ENCODE peak calls at places on chromosome 1, in eight cellular contexts. One of them, this sample, is unnamed.
A peak's percentile ranks its signal among the peaks of the same experiment; 100 is the strongest.

GRCh38 chr1:5832916-5833895 is 159.0 kb downstream of the NPHP4 start:
- DNase-seq in pons: no peak
- DNase-seq in amniotic stem cell: no peak
- DNase-seq in retina: no peak
- DNase-seq in NCI-H2107: no peak
- DNase-seq in fibroblast of pulmonary artery: no peak
- DNase-seq in AML-193: no peak
- DNase-seq in dorsolateral prefrontal cortex: no peak
- DNase-seq in this sample: no peak

GRCh38 chr1:240084337-240084736 is 7.3 kb upstream of the FMN2 start:
- DNase-seq in pons: no peak
- DNase-seq in amniotic stem cell: no peak
- DNase-seq in retina: no peak
- DNase-seq in NCI-H2107: no peak
- DNase-seq in fibroblast of pulmonary artery: no peak
- DNase-seq in AML-193: no peak
- DNase-seq in dorsolateral prefrontal cortex: no peak
- DNase-seq in this sample: no peak

GRCh38 chr1:67084765-67085318 is 30.9 kb upstream of the SLC35D1 start:
- DNase-seq in pons: no peak
- DNase-seq in amniotic stem cell: no peak
- DNase-seq in retina: no peak
- DNase-seq in NCI-H2107: no peak
- DNase-seq in fibroblast of pulmonary artery: no peak
- DNase-seq in AML-193: no peak
- DNase-seq in dorsolateral prefrontal cortex: no peak
- DNase-seq in this sample: no peak

GRCh38 chr1:203551550-203551949 is 57.6 kb downstream of the OPTC start:
- DNase-seq in pons: no peak
- DNase-seq in amniotic stem cell: no peak
- DNase-seq in retina: no peak
- DNase-seq in NCI-H2107: no peak
- DNase-seq in fibroblast of pulmonary artery: peak; percentile 69
- DNase-seq in AML-193: no peak
- DNase-seq in dorsolateral prefrontal cortex: no peak
- DNase-seq in this sample: no peak

GRCh38 chr1:152517237-152517811 is 3.0 kb downstream of the CRCT1 start:
- DNase-seq in pons: no peak
- DNase-seq in amniotic stem cell: no peak
- DNase-seq in retina: no peak
- DNase-seq in NCI-H2107: no peak
- DNase-seq in fibroblast of pulmonary artery: peak; percentile 1
- DNase-seq in AML-193: no peak
- DNase-seq in dorsolateral prefrontal cortex: no peak
- DNase-seq in this sample: no peak

GRCh38 chr1:219959540-219960208 is 31.3 kb upstream of the SLC30A10 start:
- DNase-seq in pons: no peak
- DNase-seq in amniotic stem cell: no peak
- DNase-seq in retina: no peak
- DNase-seq in NCI-H2107: no peak
- DNase-seq in fibroblast of pulmonary artery: no peak
- DNase-seq in AML-193: no peak
- DNase-seq in dorsolateral prefrontal cortex: no peak
- DNase-seq in this sample: no peak

GRCh38 chr1:158496379-158496778 is 24.4 kb downstream of the OR10R2 start:
- DNase-seq in pons: peak; percentile 80
- DNase-seq in amniotic stem cell: no peak
- DNase-seq in retina: no peak
- DNase-seq in NCI-H2107: no peak
- DNase-seq in fibroblast of pulmonary artery: peak; percentile 21
- DNase-seq in AML-193: peak; percentile 57
- DNase-seq in dorsolateral prefrontal cortex: no peak
- DNase-seq in this sample: no peak

GRCh38 chr1:181149326-181150000 is 61.0 kb downstream of the IER5 start:
- DNase-seq in pons: no peak
- DNase-seq in amniotic stem cell: no peak
- DNase-seq in retina: no peak
- DNase-seq in NCI-H2107: peak; percentile 53
- DNase-seq in fibroblast of pulmonary artery: no peak
- DNase-seq in AML-193: peak; percentile 66
- DNase-seq in dorsolateral prefrontal cortex: no peak
- DNase-seq in this sample: no peak

GRCh38 chr1:29953938-29954337 is 717.6 kb downstream of the PTPRU start:
- DNase-seq in pons: no peak
- DNase-seq in amniotic stem cell: no peak
- DNase-seq in retina: no peak
- DNase-seq in NCI-H2107: no peak
- DNase-seq in fibroblast of pulmonary artery: no peak
- DNase-seq in AML-193: no peak
- DNase-seq in dorsolateral prefrontal cortex: no peak
- DNase-seq in this sample: no peak

GRCh38 chr1:119294199-119294598 is 74.4 kb upstream of the HAO2 start:
- DNase-seq in pons: no peak
- DNase-seq in amniotic stem cell: no peak
- DNase-seq in retina: no peak
- DNase-seq in NCI-H2107: no peak
- DNase-seq in fibroblast of pulmonary artery: no peak
- DNase-seq in AML-193: no peak
- DNase-seq in dorsolateral prefrontal cortex: no peak
- DNase-seq in this sample: no peak

GRCh38 chr1:2799811-2800663 is 1.5 kb downstream of the TTC34 start:
- DNase-seq in pons: no peak
- DNase-seq in amniotic stem cell: no peak
- DNase-seq in retina: no peak
- DNase-seq in NCI-H2107: no peak
- DNase-seq in fibroblast of pulmonary artery: no peak
- DNase-seq in AML-193: no peak
- DNase-seq in dorsolateral prefrontal cortex: peak; percentile 23
- DNase-seq in this sample: peak; percentile 8

GRCh38 chr1:12472798-12473551 is 145.0 kb downstream of the DHRS3 start:
- DNase-seq in pons: no peak
- DNase-seq in amniotic stem cell: no peak
- DNase-seq in retina: no peak
- DNase-seq in NCI-H2107: no peak
- DNase-seq in fibroblast of pulmonary artery: no peak
- DNase-seq in AML-193: no peak
- DNase-seq in dorsolateral prefrontal cortex: no peak
- DNase-seq in this sample: no peak

GRCh38 chr1:88741413-88741812 is 57.3 kb downstream of the PKN2 start:
- DNase-seq in pons: no peak
- DNase-seq in amniotic stem cell: no peak
- DNase-seq in retina: no peak
- DNase-seq in NCI-H2107: no peak
- DNase-seq in fibroblast of pulmonary artery: peak; percentile 58
- DNase-seq in AML-193: no peak
- DNase-seq in dorsolateral prefrontal cortex: no peak
- DNase-seq in this sample: no peak

GRCh38 chr1:184890539-184890973 is 83.8 kb downstream of the NIBAN1 start:
- DNase-seq in pons: no peak
- DNase-seq in amniotic stem cell: no peak
- DNase-seq in retina: no peak
- DNase-seq in NCI-H2107: no peak
- DNase-seq in fibroblast of pulmonary artery: peak; percentile 79
- DNase-seq in AML-193: no peak
- DNase-seq in dorsolateral prefrontal cortex: no peak
- DNase-seq in this sample: no peak

GRCh38 chr1:93000751-93001175 is 39.5 kb upstream of the DIPK1A start:
- DNase-seq in pons: peak; percentile 52
- DNase-seq in amniotic stem cell: no peak
- DNase-seq in retina: no peak
- DNase-seq in NCI-H2107: no peak
- DNase-seq in fibroblast of pulmonary artery: peak; percentile 31
- DNase-seq in AML-193: no peak
- DNase-seq in dorsolateral prefrontal cortex: no peak
- DNase-seq in this sample: no peak

GRCh38 chr1:225425211-225425786 is 2.5 kb downstream of the LBR start:
- DNase-seq in pons: no peak
- DNase-seq in amniotic stem cell: no peak
- DNase-seq in retina: no peak
- DNase-seq in NCI-H2107: no peak
- DNase-seq in fibroblast of pulmonary artery: peak; percentile 33
- DNase-seq in AML-193: peak; percentile 69
- DNase-seq in dorsolateral prefrontal cortex: no peak
- DNase-seq in this sample: no peak

GRCh38 chr1:147840909-147841308 is 61.7 kb upstream of the GJA8 start:
- DNase-seq in pons: no peak
- DNase-seq in amniotic stem cell: no peak
- DNase-seq in retina: no peak
- DNase-seq in NCI-H2107: no peak
- DNase-seq in fibroblast of pulmonary artery: no peak
- DNase-seq in AML-193: no peak
- DNase-seq in dorsolateral prefrontal cortex: no peak
- DNase-seq in this sample: no peak

GRCh38 chr1:57109247-57109646 is 143.4 kb upstream of the C8B start:
- DNase-seq in pons: no peak
- DNase-seq in amniotic stem cell: no peak
- DNase-seq in retina: no peak
- DNase-seq in NCI-H2107: no peak
- DNase-seq in fibroblast of pulmonary artery: no peak
- DNase-seq in AML-193: no peak
- DNase-seq in dorsolateral prefrontal cortex: no peak
- DNase-seq in this sample: no peak

GRCh38 chr1:176989754-176990153 is 174.8 kb downstream of the ASTN1 start:
- DNase-seq in pons: peak; percentile 54
- DNase-seq in amniotic stem cell: no peak
- DNase-seq in retina: no peak
- DNase-seq in NCI-H2107: no peak
- DNase-seq in fibroblast of pulmonary artery: no peak
- DNase-seq in AML-193: no peak
- DNase-seq in dorsolateral prefrontal cortex: no peak
- DNase-seq in this sample: no peak

GRCh38 chr1:200207711-200208126 is 180.2 kb downstream of the NR5A2 start:
- DNase-seq in pons: no peak
- DNase-seq in amniotic stem cell: no peak
- DNase-seq in retina: no peak
- DNase-seq in NCI-H2107: no peak
- DNase-seq in fibroblast of pulmonary artery: no peak
- DNase-seq in AML-193: peak; percentile 23
- DNase-seq in dorsolateral prefrontal cortex: no peak
- DNase-seq in this sample: no peak

GRCh38 chr1:36476945-36477344 is 5.8 kb downstream of the CSF3R start:
- DNase-seq in pons: no peak
- DNase-seq in amniotic stem cell: no peak
- DNase-seq in retina: no peak
- DNase-seq in NCI-H2107: no peak
- DNase-seq in fibroblast of pulmonary artery: no peak
- DNase-seq in AML-193: no peak
- DNase-seq in dorsolateral prefrontal cortex: no peak
- DNase-seq in this sample: no peak

GRCh38 chr1:94921977-94922376 is 4.9 kb downstream of the CNN3 start:
- DNase-seq in pons: no peak
- DNase-seq in amniotic stem cell: no peak
- DNase-seq in retina: no peak
- DNase-seq in NCI-H2107: no peak
- DNase-seq in fibroblast of pulmonary artery: no peak
- DNase-seq in AML-193: no peak
- DNase-seq in dorsolateral prefrontal cortex: no peak
- DNase-seq in this sample: no peak

GRCh38 chr1:7339953-7340352 is 431.1 kb upstream of the VAMP3 start:
- DNase-seq in pons: no peak
- DNase-seq in amniotic stem cell: no peak
- DNase-seq in retina: no peak
- DNase-seq in NCI-H2107: no peak
- DNase-seq in fibroblast of pulmonary artery: peak; percentile 6
- DNase-seq in AML-193: no peak
- DNase-seq in dorsolateral prefrontal cortex: no peak
- DNase-seq in this sample: no peak

GRCh38 chr1:7921766-7922165 is 18.9 kb downstream of the TNFRSF9 start:
- DNase-seq in pons: no peak
- DNase-seq in amniotic stem cell: no peak
- DNase-seq in retina: no peak
- DNase-seq in NCI-H2107: no peak
- DNase-seq in fibroblast of pulmonary artery: no peak
- DNase-seq in AML-193: no peak
- DNase-seq in dorsolateral prefrontal cortex: no peak
- DNase-seq in this sample: no peak

GRCh38 chr1:3659093-3659492 is 6.8 kb downstream of the TP73 start:
- DNase-seq in pons: no peak
- DNase-seq in amniotic stem cell: no peak
- DNase-seq in retina: no peak
- DNase-seq in NCI-H2107: no peak
- DNase-seq in fibroblast of pulmonary artery: no peak
- DNase-seq in AML-193: no peak
- DNase-seq in dorsolateral prefrontal cortex: no peak
- DNase-seq in this sample: peak; percentile 4

GRCh38 chr1:159056069-159056698 is 20.4 kb downstream of the AIM2 start:
- DNase-seq in pons: peak; percentile 53
- DNase-seq in amniotic stem cell: no peak
- DNase-seq in retina: no peak
- DNase-seq in NCI-H2107: no peak
- DNase-seq in fibroblast of pulmonary artery: peak; percentile 13
- DNase-seq in AML-193: no peak
- DNase-seq in dorsolateral prefrontal cortex: no peak
- DNase-seq in this sample: no peak

GRCh38 chr1:197774691-197775281 is 494 bp downstream of the DENND1B start:
- DNase-seq in pons: no peak
- DNase-seq in amniotic stem cell: no peak
- DNase-seq in retina: peak; percentile 76
- DNase-seq in NCI-H2107: no peak
- DNase-seq in fibroblast of pulmonary artery: peak; percentile 34
- DNase-seq in AML-193: no peak
- DNase-seq in dorsolateral prefrontal cortex: no peak
- DNase-seq in this sample: peak; percentile 65

GRCh38 chr1:95974586-95974985 is 740.6 kb downstream of the RWDD3 start:
- DNase-seq in pons: no peak
- DNase-seq in amniotic stem cell: no peak
- DNase-seq in retina: no peak
- DNase-seq in NCI-H2107: no peak
- DNase-seq in fibroblast of pulmonary artery: no peak
- DNase-seq in AML-193: no peak
- DNase-seq in dorsolateral prefrontal cortex: no peak
- DNase-seq in this sample: no peak

GRCh38 chr1:217924924-217925323 is 293.8 kb downstream of the SPATA17 start:
- DNase-seq in pons: no peak
- DNase-seq in amniotic stem cell: no peak
- DNase-seq in retina: peak; percentile 71
- DNase-seq in NCI-H2107: no peak
- DNase-seq in fibroblast of pulmonary artery: no peak
- DNase-seq in AML-193: no peak
- DNase-seq in dorsolateral prefrontal cortex: peak; percentile 29
- DNase-seq in this sample: no peak

GRCh38 chr1:155261401-155261887 is 716 bp downstream of the SCAMP3 start:
- DNase-seq in pons: no peak
- DNase-seq in amniotic stem cell: no peak
- DNase-seq in retina: no peak
- DNase-seq in NCI-H2107: no peak
- DNase-seq in fibroblast of pulmonary artery: no peak
- DNase-seq in AML-193: peak; percentile 20
- DNase-seq in dorsolateral prefrontal cortex: no peak
- DNase-seq in this sample: no peak

This sample was measured in glutamatergic neuron.